ENCODE peak calls at places on chromosomes 6 and 20, in five cellular contexts. R is IMR-90, G is H1, I is neuronal stem cell, J is trophoblast cell. Y is an unnamed sample. For H3K9me3, the result is how much of the 10 kb centered on the place peaks cover.

GRCh38 chr6:125812394-125813231 is 21.9 kb downstream of the NCOA7 start:
- DNase-seq in R (peak), G (no peak), I (no peak), J (no peak), Y (peak)

GRCh38 chr6:129251669-129252376 is 368.9 kb downstream of the LAMA2 start:
- DNase-seq in R (peak), G (peak), I (peak), J (peak), Y (peak)

GRCh38 chr20:25549172-25549865 is 36.0 kb downstream of the NINL start:
- DNase-seq in R (no peak), G (no peak), I (no peak), J (no peak), Y (no peak)

GRCh38 chr20:63448050-63448449 is 24.4 kb downstream of the KCNQ2 start:
- DNase-seq in R (no peak), G (no peak), I (no peak), J (no peak), Y (no peak)

GRCh38 chr6:159033160-159034049 is 11.4 kb downstream of the TAGAP start:
- DNase-seq in R (no peak), G (no peak), I (no peak), J (no peak), Y (no peak)

GRCh38 chr6:85680388-85680787 is 37.7 kb upstream of the SYNCRIP start:
- DNase-seq in R (no peak), G (no peak), I (no peak), J (no peak), Y (peak)

GRCh38 chr20:25195962-25196700 is 619 bp downstream of the ENTPD6 start:
- DNase-seq in R (peak), G (no peak), I (no peak), J (peak), Y (peak)

GRCh38 chr20:1241456-1241855 is 15.6 kb downstream of the RAD21L1 start:
- DNase-seq in R (no peak), G (no peak), I (no peak), J (no peak), Y (no peak)

GRCh38 chr20:45538209-45538798 is 978 bp downstream of the WFDC6 start:
- DNase-seq in R (no peak), G (no peak), I (no peak), J (peak), Y (no peak)

GRCh38 chr6:83962592-83962991 is 71.0 kb upstream of the MRAP2 start:
- DNase-seq in R (no peak), G (no peak), I (no peak), J (no peak), Y (no peak)

GRCh38 chr6:11500008-11500407 is 37.5 kb upstream of the TMEM170B start:
- DNase-seq in R (peak), G (no peak), I (no peak), J (peak), Y (peak)

GRCh38 chr20:45995213-45996097 is 13.3 kb upstream of the MMP9 start:
- DNase-seq in R (no peak), G (no peak), I (no peak), J (no peak), Y (no peak)

GRCh38 chr6:14321992-14322772 is 204.6 kb downstream of the CD83 start:
- DNase-seq in R (no peak), G (no peak), I (no peak), J (no peak), Y (peak)

GRCh38 chr6:104325341-104326172 is 534.2 kb downstream of the HACE1 start:
- DNase-seq in R (no peak), G (no peak), I (peak), J (peak), Y (peak)

GRCh38 chr20:51342510-51343236 is 199.8 kb downstream of the NFATC2 start:
- DNase-seq in R (no peak), G (no peak), I (no peak), J (no peak), Y (no peak)

GRCh38 chr6:151998784-151999183 is 191.3 kb downstream of the ESR1 start:
- DNase-seq in R (no peak), G (no peak), I (no peak), J (no peak), Y (no peak)

GRCh38 chr6:152004036-152004566 is 196.6 kb downstream of the ESR1 start:
- DNase-seq in R (no peak), G (no peak), I (no peak), J (no peak), Y (no peak)

GRCh38 chr6:151999194-151999593 is 191.7 kb downstream of the ESR1 start:
- DNase-seq in R (no peak), G (no peak), I (no peak), J (no peak), Y (no peak)

GRCh38 chr6:152002306-152002705 is 194.8 kb downstream of the ESR1 start:
- DNase-seq in R (no peak), G (no peak), I (no peak), J (no peak), Y (no peak)

GRCh38 chr6:152001408-152001807 is 193.9 kb downstream of the ESR1 start:
- DNase-seq in R (no peak), G (no peak), I (no peak), J (no peak), Y (no peak)
- H3K4me3 ChIP-seq in R (no peak), G (no peak), I (no peak), J (no peak), Y (no peak)

GRCh38 chr20:44523746-44524145 is 1.9 kb upstream of the SERINC3 start:
- DNase-seq in R (no peak), G (no peak), I (no peak), J (no peak), Y (no peak)

GRCh38 chr20:44527716-44528199 is 5.9 kb upstream of the SERINC3 start:
- DNase-seq in R (no peak), G (no peak), I (no peak), J (no peak), Y (no peak)

GRCh38 chr20:44522841-44523240 is 971 bp upstream of the SERINC3 start:
- DNase-seq in R (no peak), G (no peak), I (no peak), J (no peak), Y (no peak)

GRCh38 chr20:44528309-44528708 is 6.4 kb upstream of the SERINC3 start:
- DNase-seq in R (no peak), G (no peak), I (no peak), J (no peak), Y (no peak)

GRCh38 chr20:44526129-44526528 is 4.3 kb upstream of the SERINC3 start:
- DNase-seq in R (peak), G (no peak), I (no peak), J (peak), Y (no peak)
- H2BK5ac ChIP-seq in R (peak), G (no peak), I (no peak), J (peak), Y (no peak)

GRCh38 chr6:168366473-168366872 is 46.9 kb upstream of the DACT2 start:
- DNase-seq in R (no peak), G (no peak), I (no peak), J (no peak), Y (no peak)

GRCh38 chr6:168365422-168366165 is 46.0 kb upstream of the DACT2 start:
- DNase-seq in R (no peak), G (no peak), I (no peak), J (no peak), Y (no peak)

GRCh38 chr6:168363811-168364792 is 44.5 kb upstream of the DACT2 start:
- DNase-seq in R (no peak), G (no peak), I (no peak), J (no peak), Y (no peak)

GRCh38 chr6:168363302-168363701 is 43.7 kb upstream of the DACT2 start:
- DNase-seq in R (no peak), G (no peak), I (no peak), J (no peak), Y (no peak)

GRCh38 chr6:168364793-168365421 is 45.3 kb upstream of the DACT2 start:
- DNase-seq in R (no peak), G (no peak), I (no peak), J (no peak), Y (no peak)
- H3K9me3 ChIP-seq in R (under half), G (under half), I (under half), J (under half), Y (under half)

DNA sequence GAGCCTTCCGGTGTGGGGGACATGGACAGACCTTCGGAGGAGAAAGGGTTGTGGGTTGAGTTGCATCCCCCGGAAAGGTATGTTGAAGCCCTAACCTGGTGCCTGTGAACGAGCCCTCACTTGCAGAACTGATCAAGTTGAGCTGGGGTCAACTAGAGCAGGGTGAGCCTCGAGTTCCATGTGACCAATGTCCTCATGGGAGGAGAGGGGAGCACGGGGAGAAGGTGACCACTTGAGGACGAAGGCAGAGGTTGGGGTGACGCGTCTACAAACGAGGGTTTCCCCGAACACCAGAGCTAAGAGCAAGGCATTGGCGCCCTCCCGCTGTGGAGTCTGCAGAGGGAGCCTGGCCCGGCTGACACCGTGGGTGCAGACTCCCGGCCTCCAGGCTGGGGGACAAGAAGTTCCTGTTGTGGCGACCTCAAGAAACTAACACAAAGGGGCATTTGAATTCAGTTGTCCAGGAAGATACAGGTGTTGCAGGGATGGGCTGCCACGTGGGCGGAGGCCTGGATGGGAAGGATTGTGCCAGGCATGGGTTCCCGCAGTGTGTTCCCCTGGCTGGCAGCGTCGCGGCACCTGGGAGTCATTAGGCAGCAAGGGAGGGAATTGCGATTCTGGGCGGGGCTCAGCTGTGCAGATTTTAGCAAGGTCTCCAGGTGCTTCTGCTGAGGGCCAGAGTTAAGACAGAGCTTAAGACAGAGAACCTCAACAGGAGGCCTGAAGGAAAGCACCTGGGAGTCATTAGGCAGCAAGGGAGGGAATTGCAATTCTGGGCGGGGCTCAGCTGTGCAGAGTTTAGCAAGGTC is 20.4 kb upstream of the UNC93A start:
- DNase-seq in R (no peak), G (no peak), I (no peak), J (no peak), Y (no peak)
- H3K4me3 ChIP-seq in R (no peak), G (no peak), I (no peak), J (no peak), Y (no peak)

Y was measured in mesenchymal stem cell.